ENCODE peak calls at places on chromosomes 4 and X, in four cellular contexts. S is GM12878, T is K562, R is HepG2. O is an unnamed sample.

GRCh38 chr4:53273726-53274125 is 92.1 kb downstream of the SCFD2 start:
- DNase-seq in S (no peak), T (no peak), R (no peak), O (no peak)

GRCh38 chrX:57906790-57907189 is 3.5 kb downstream of the ZXDA start:
- DNase-seq in S (no peak), T (no peak), R (no peak), O (no peak)

GRCh38 chrX:24207826-24208225 is 58.3 kb downstream of the ZFX start:
- DNase-seq in S (no peak), T (no peak), R (no peak), O (no peak)

GRCh38 chr4:19944806-19945205 is 306.9 kb upstream of the SLIT2 start:
- DNase-seq in S (no peak), T (no peak), R (no peak), O (no peak)

GRCh38 chr4:21652508-21653108 is 296.0 kb downstream of the KCNIP4 start:
- DNase-seq in S (no peak), T (no peak), R (no peak), O (no peak)

GRCh38 chr4:176949022-176949421 is 156.3 kb upstream of the VEGFC start:
- DNase-seq in S (no peak), T (no peak), R (no peak), O (no peak)

GRCh38 chr4:119728692-119729593 is 100.3 kb upstream of the PDE5A start:
- DNase-seq in S (no peak), T (no peak), R (no peak), O (no peak)

GRCh38 chrX:131588995-131589394 is 45.1 kb downstream of the OR13H1 start:
- DNase-seq in S (no peak), T (no peak), R (no peak), O (no peak)

DNA sequence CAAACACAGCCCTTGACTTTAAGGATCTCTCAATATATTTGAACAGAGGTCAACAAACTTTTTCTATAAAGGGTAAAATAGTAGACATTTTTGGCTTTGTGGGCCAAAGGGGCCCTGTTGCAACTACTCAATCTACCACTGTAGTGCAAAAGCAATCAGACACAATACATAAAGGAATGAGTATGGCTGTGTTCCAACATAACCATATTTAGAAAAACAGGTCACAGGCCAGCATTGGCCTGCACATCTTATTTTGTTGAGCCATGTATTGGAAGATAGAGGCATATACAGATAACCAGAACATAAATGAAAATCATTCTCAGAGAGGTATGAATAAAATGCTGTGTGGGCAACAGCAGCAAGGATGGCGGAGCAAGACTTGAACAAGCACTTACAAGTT is 49.8 kb downstream of the MID1 start:
- DNase-seq in S (no peak), T (no peak), R (no peak), O (no peak)
- TF ChIP-seq ZBTB33 in S (no peak), T (no peak), R (no peak), O (no peak)

GRCh38 chr4:5215321-5215720 is 164.0 kb downstream of the STK32B start:
- DNase-seq in S (no peak), T (no peak), R (no peak), O (no peak)
- TF ChIP-seq SRF in S (no peak), T (no peak), R (no peak), O (no peak)

GRCh38 chr4:126727461-126727860 is 905.3 kb upstream of the INTU start:
- DNase-seq in S (no peak), T (no peak), R (no peak), O (no peak)
- TF ChIP-seq ZBTB33 in S (no peak), T (no peak), R (no peak), O (no peak)

DNA sequence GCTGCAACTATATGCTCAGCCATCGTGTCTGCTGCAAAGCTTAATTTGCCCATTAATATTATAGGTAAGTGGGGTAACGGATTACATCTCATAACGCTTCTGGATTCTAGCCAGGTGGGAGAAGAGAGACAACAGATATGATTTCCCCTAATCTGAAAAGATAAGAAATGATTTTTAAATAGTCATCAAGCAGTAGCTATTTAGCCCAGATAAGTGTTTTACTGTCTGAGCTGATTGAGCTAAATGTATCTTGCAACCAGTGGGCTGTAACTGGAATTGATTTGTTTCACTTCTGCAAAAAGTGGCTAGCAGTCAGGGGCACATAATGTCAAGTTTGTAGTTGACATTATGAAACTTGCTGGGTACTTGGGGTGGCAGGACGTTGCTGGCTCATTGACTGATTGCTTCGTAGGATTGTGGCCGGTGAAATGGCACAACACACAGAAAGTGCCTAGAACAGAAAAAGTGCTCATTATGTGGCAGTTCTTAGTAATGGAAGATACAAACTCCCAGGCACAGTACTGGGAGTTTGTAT is 18.5 kb downstream of the LAP3 start:
- DNase-seq in S (peak; percentile 67), T (no peak), R (no peak), O (no peak)
- TF ChIP-seq SRF in S (no peak), T (no peak), R (no peak), O (no peak)